ENCODE peak calls at places on chromosomes 1 and 21, in six cellular contexts. C, W, N, K, A and T are unnamed samples.

GRCh38 chr1:181676269-181676668 is 193.0 kb downstream of the CACNA1E start:
- DNase-seq in K (no peak), C (no peak), N (peak; percentile 14), A (no peak), W (no peak), T (peak; percentile 52)

GRCh38 chr1:204647114-204647804 is 38.3 kb downstream of the LRRN2 start:
- DNase-seq in W (no peak), K (peak; percentile 26), A (peak; percentile 72), N (peak; percentile 83), C (no peak), T (peak; percentile 89)

GRCh38 chr21:15517394-15517793 is 212.4 kb upstream of the USP25 start:
- DNase-seq in N (no peak), W (no peak), K (no peak), A (no peak), C (no peak), T (no peak)

GRCh38 chr1:229192031-229192430 is 78.9 kb upstream of the RAB4A start:
- DNase-seq in A (peak; percentile 66), N (peak; percentile 41), C (no peak), W (no peak), K (no peak), T (no peak)

GRCh38 chr1:53266038-53266437 is 27.7 kb upstream of the MAGOH start:
- DNase-seq in K (no peak), W (no peak), A (peak; percentile 16), C (no peak), N (no peak), T (peak; percentile 27)

GRCh38 chr1:243525085-243525487 is 269.2 kb downstream of the SDCCAG8 start:
- DNase-seq in K (peak; percentile 38), N (peak; percentile 66), A (peak; percentile 71), C (no peak), W (no peak), T (peak; percentile 80)

GRCh38 chr1:245873068-245873467 is 634.0 kb downstream of the SMYD3 start:
- DNase-seq in C (no peak), N (no peak), W (no peak), A (no peak), K (no peak), T (no peak)

GRCh38 chr21:45135868-45136267 is 61.5 kb downstream of the ADARB1 start:
- DNase-seq in C (peak; percentile 37), N (no peak), W (no peak), A (no peak), K (no peak), T (no peak)

GRCh38 chr1:97307151-97307550 is 585.6 kb downstream of the PTBP2 start:
- DNase-seq in N (no peak), A (no peak), C (no peak), W (no peak), K (no peak), T (no peak)

GRCh38 chr1:225822655-225823403 is 12.9 kb downstream of the EPHX1 start:
- DNase-seq in K (no peak), C (no peak), A (no peak), W (no peak), N (no peak), T (no peak)

GRCh38 chr1:59427155-59427554 is 130.3 kb downstream of the FGGY start:
- DNase-seq in W (no peak), A (peak; percentile 9), N (peak; percentile 92), C (no peak), K (no peak), T (no peak)

GRCh38 chr1:88609051-88609450 is 75.0 kb upstream of the PKN2 start:
- DNase-seq in W (no peak), K (no peak), A (no peak), N (no peak), C (no peak), T (peak; percentile 1)

GRCh38 chr1:200738733-200739498 is at the start of gene CAMSAP2:
- DNase-seq in K (peak; percentile 66), A (peak; percentile 96), C (peak; percentile 97), W (peak; percentile 61), N (peak; percentile 93), T (peak; percentile 96)

GRCh38 chr1:3471356-3472087 is 17.1 kb downstream of the ARHGEF16 start:
- DNase-seq in A (peak; percentile 72), C (peak; percentile 80), W (no peak), N (peak; percentile 85), K (no peak), T (peak; percentile 72)

GRCh38 chr1:191206808-191207207 is 729.1 kb upstream of the BRINP3 start:
- DNase-seq in C (no peak), K (no peak), N (no peak), W (no peak), A (peak; percentile 1), T (peak; percentile 3)

GRCh38 chr1:52814465-52814864 is 28.1 kb upstream of the ZYG11A start:
- DNase-seq in K (no peak), C (no peak), N (peak; percentile 4), W (no peak), A (no peak), T (peak; percentile 7)

GRCh38 chr1:241470908-241471610 is 48.5 kb downstream of the FH start:
- DNase-seq in C (no peak), A (no peak), W (no peak), N (no peak), K (no peak), T (no peak)

GRCh38 chr1:47201179-47201578 is 11.3 kb upstream of the PDZK1IP1 start:
- DNase-seq in A (peak; percentile 64), C (no peak), K (no peak), W (no peak), N (no peak), T (no peak)

GRCh38 chr1:227886993-227887696 is 60.6 kb downstream of the WNT9A start:
- DNase-seq in K (peak; percentile 30), A (peak; percentile 47), W (peak; percentile 41), N (peak; percentile 2), C (peak; percentile 94), T (peak; percentile 35)

GRCh38 chr1:206776239-206776638 is 3.9 kb upstream of the IL10 start:
- DNase-seq in A (peak; percentile 53), N (no peak), C (no peak), W (no peak), K (no peak), T (no peak)

GRCh38 chr1:8176279-8176678 is 141.6 kb upstream of the SLC45A1 start:
- DNase-seq in N (no peak), K (no peak), W (no peak), A (no peak), C (no peak), T (no peak)

GRCh38 chr1:1355376-1355775 is 3.0 kb downstream of the MXRA8 start:
- DNase-seq in N (no peak), A (no peak), K (no peak), W (no peak), C (peak; percentile 84), T (peak; percentile 69)

GRCh38 chr1:19861034-19861433 is 21.2 kb upstream of the OTUD3 start:
- DNase-seq in A (peak; percentile 34), K (no peak), N (peak; percentile 53), W (no peak), C (no peak), T (peak; percentile 17)